ENCODE peak calls at places on chromosome 14, in nine cellular contexts. One of them, this sample, is unnamed. For H3K4me1, the result is how much of the 10 kb centered on the place peaks cover.

GRCh38 chr14:54935958-54936357 is 33.3 kb upstream of the GCH1 start:
- DNase-seq in mammary epithelial cell: peak
- DNase-seq in stomach: no peak
- DNase-seq in PC-9: no peak
- DNase-seq in GM12878: no peak
- DNase-seq in endodermal cell: no peak
- DNase-seq in CD8-positive, alpha-beta T cell: no peak
- DNase-seq in astrocyte: peak
- DNase-seq in cardiac muscle cell: peak
- DNase-seq in this sample: peak

GRCh38 chr14:106788534-106788933 is 1262.2 kb downstream of the TMEM121 start:
- DNase-seq in mammary epithelial cell: no peak
- DNase-seq in stomach: no peak
- DNase-seq in PC-9: no peak
- DNase-seq in GM12878: no peak
- DNase-seq in endodermal cell: no peak
- DNase-seq in CD8-positive, alpha-beta T cell: no peak
- DNase-seq in astrocyte: no peak
- DNase-seq in cardiac muscle cell: no peak
- DNase-seq in this sample: no peak

GRCh38 chr14:75274899-75275569 is 3.6 kb upstream of the FOS start:
- DNase-seq in mammary epithelial cell: no peak
- DNase-seq in stomach: no peak
- DNase-seq in PC-9: no peak
- DNase-seq in GM12878: peak
- DNase-seq in endodermal cell: peak
- DNase-seq in CD8-positive, alpha-beta T cell: peak
- DNase-seq in astrocyte: no peak
- DNase-seq in cardiac muscle cell: no peak
- DNase-seq in this sample: peak

GRCh38 chr14:31937730-31938346 is 139.3 kb upstream of the ARHGAP5 start:
- DNase-seq in mammary epithelial cell: peak
- DNase-seq in stomach: peak
- DNase-seq in PC-9: peak
- DNase-seq in GM12878: peak
- DNase-seq in endodermal cell: peak
- DNase-seq in CD8-positive, alpha-beta T cell: peak
- DNase-seq in astrocyte: peak
- DNase-seq in cardiac muscle cell: peak
- DNase-seq in this sample: peak

GRCh38 chr14:76138119-76138757 is 13.5 kb upstream of the GPATCH2L start:
- DNase-seq in mammary epithelial cell: no peak
- DNase-seq in stomach: no peak
- DNase-seq in PC-9: no peak
- DNase-seq in GM12878: no peak
- DNase-seq in endodermal cell: peak
- DNase-seq in CD8-positive, alpha-beta T cell: no peak
- DNase-seq in astrocyte: no peak
- DNase-seq in cardiac muscle cell: no peak
- DNase-seq in this sample: no peak

GRCh38 chr14:26775765-26776577 is 178.1 kb upstream of the NOVA1 start:
- DNase-seq in mammary epithelial cell: no peak
- DNase-seq in stomach: no peak
- DNase-seq in PC-9: no peak
- DNase-seq in GM12878: no peak
- DNase-seq in endodermal cell: no peak
- DNase-seq in CD8-positive, alpha-beta T cell: no peak
- DNase-seq in astrocyte: peak
- DNase-seq in cardiac muscle cell: peak
- DNase-seq in this sample: peak

GRCh38 chr14:86646688-86647687 is 1117.0 kb downstream of the FLRT2 start:
- DNase-seq in mammary epithelial cell: peak
- DNase-seq in stomach: no peak
- DNase-seq in PC-9: no peak
- DNase-seq in GM12878: no peak
- DNase-seq in endodermal cell: no peak
- DNase-seq in CD8-positive, alpha-beta T cell: no peak
- DNase-seq in astrocyte: peak
- DNase-seq in cardiac muscle cell: peak
- DNase-seq in this sample: peak

GRCh38 chr14:54669759-54670630 is 103.1 kb downstream of the SAMD4A start:
- DNase-seq in mammary epithelial cell: no peak
- DNase-seq in stomach: no peak
- DNase-seq in PC-9: no peak
- DNase-seq in GM12878: no peak
- DNase-seq in endodermal cell: no peak
- DNase-seq in CD8-positive, alpha-beta T cell: peak
- DNase-seq in astrocyte: peak
- DNase-seq in cardiac muscle cell: peak
- DNase-seq in this sample: peak

GRCh38 chr14:99281396-99281795 is 9.4 kb upstream of the BCL11B start:
- DNase-seq in mammary epithelial cell: no peak
- DNase-seq in stomach: no peak
- DNase-seq in PC-9: no peak
- DNase-seq in GM12878: no peak
- DNase-seq in endodermal cell: no peak
- DNase-seq in CD8-positive, alpha-beta T cell: no peak
- DNase-seq in astrocyte: no peak
- DNase-seq in cardiac muscle cell: no peak
- DNase-seq in this sample: no peak

GRCh38 chr14:61229475-61229888 is 51.7 kb downstream of the TMEM30B start:
- DNase-seq in mammary epithelial cell: no peak
- DNase-seq in stomach: peak
- DNase-seq in PC-9: no peak
- DNase-seq in GM12878: no peak
- DNase-seq in endodermal cell: no peak
- DNase-seq in CD8-positive, alpha-beta T cell: no peak
- DNase-seq in astrocyte: no peak
- DNase-seq in cardiac muscle cell: no peak
- DNase-seq in this sample: no peak

GRCh38 chr14:73719791-73720190 is 5.6 kb upstream of the PNMA1 start:
- DNase-seq in mammary epithelial cell: no peak
- DNase-seq in stomach: no peak
- DNase-seq in PC-9: no peak
- DNase-seq in GM12878: no peak
- DNase-seq in endodermal cell: no peak
- DNase-seq in CD8-positive, alpha-beta T cell: no peak
- DNase-seq in astrocyte: no peak
- DNase-seq in cardiac muscle cell: no peak
- DNase-seq in this sample: no peak

GRCh38 chr14:33271216-33271615 is 332.5 kb downstream of the NPAS3 start:
- DNase-seq in mammary epithelial cell: no peak
- DNase-seq in stomach: no peak
- DNase-seq in PC-9: no peak
- DNase-seq in GM12878: no peak
- DNase-seq in endodermal cell: peak
- DNase-seq in CD8-positive, alpha-beta T cell: no peak
- DNase-seq in astrocyte: peak
- DNase-seq in cardiac muscle cell: no peak
- DNase-seq in this sample: no peak

GRCh38 chr14:96811265-96811664 is 14.1 kb downstream of the VRK1 start:
- DNase-seq in mammary epithelial cell: peak
- DNase-seq in stomach: no peak
- DNase-seq in PC-9: no peak
- DNase-seq in GM12878: no peak
- DNase-seq in endodermal cell: no peak
- DNase-seq in CD8-positive, alpha-beta T cell: no peak
- DNase-seq in astrocyte: peak
- DNase-seq in cardiac muscle cell: peak
- DNase-seq in this sample: peak

GRCh38 chr14:58673722-58674121 is 36.0 kb downstream of the DACT1 start:
- DNase-seq in mammary epithelial cell: no peak
- DNase-seq in stomach: no peak
- DNase-seq in PC-9: no peak
- DNase-seq in GM12878: no peak
- DNase-seq in endodermal cell: no peak
- DNase-seq in CD8-positive, alpha-beta T cell: no peak
- DNase-seq in astrocyte: no peak
- DNase-seq in cardiac muscle cell: no peak
- DNase-seq in this sample: no peak

GRCh38 chr14:102645746-102646440 is 53.4 kb downstream of the RCOR1 start:
- DNase-seq in mammary epithelial cell: no peak
- DNase-seq in stomach: no peak
- DNase-seq in PC-9: no peak
- DNase-seq in GM12878: no peak
- DNase-seq in endodermal cell: no peak
- DNase-seq in CD8-positive, alpha-beta T cell: no peak
- DNase-seq in astrocyte: no peak
- DNase-seq in cardiac muscle cell: peak
- DNase-seq in this sample: no peak

GRCh38 chr14:23185046-23185445 is 1.6 kb upstream of the SLC7A8 start:
- DNase-seq in mammary epithelial cell: no peak
- DNase-seq in stomach: no peak
- DNase-seq in PC-9: no peak
- DNase-seq in GM12878: no peak
- DNase-seq in endodermal cell: no peak
- DNase-seq in CD8-positive, alpha-beta T cell: no peak
- DNase-seq in astrocyte: no peak
- DNase-seq in cardiac muscle cell: no peak
- DNase-seq in this sample: peak

DNA sequence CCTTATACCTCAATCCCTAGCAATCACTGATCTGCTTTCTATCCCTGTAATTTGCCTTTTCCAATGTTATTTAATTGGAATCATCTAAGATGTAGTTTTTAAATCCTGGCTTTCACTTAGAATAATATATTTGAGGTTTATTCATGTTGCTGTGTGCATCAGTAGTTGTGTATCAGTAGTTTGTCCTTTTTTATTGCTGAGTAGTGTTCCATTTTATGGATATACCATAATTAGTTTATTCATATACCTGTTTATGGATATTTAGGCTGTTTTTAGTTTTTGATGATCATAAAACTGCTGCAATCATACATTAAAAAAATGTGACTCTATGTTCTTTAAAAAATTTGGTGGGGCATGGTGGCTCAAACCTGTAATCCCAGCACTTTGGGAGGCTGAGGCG is 43.7 kb downstream of the FUT8 start:
- DNase-seq in mammary epithelial cell: no peak
- DNase-seq in stomach: no peak
- DNase-seq in PC-9: no peak
- DNase-seq in GM12878: no peak
- DNase-seq in endodermal cell: no peak
- DNase-seq in CD8-positive, alpha-beta T cell: no peak
- DNase-seq in astrocyte: no peak
- DNase-seq in cardiac muscle cell: no peak
- DNase-seq in this sample: no peak
- H3K27ac ChIP-seq in mammary epithelial cell: no peak
- H3K27ac ChIP-seq in stomach: no peak
- H3K27ac ChIP-seq in PC-9: no peak
- H3K27ac ChIP-seq in GM12878: no peak
- H3K27ac ChIP-seq in endodermal cell: no peak
- H3K27ac ChIP-seq in CD8-positive, alpha-beta T cell: no peak
- H3K27ac ChIP-seq in astrocyte: no peak
- H3K27ac ChIP-seq in cardiac muscle cell: no peak
- H3K27ac ChIP-seq in this sample: no peak

GRCh38 chr14:85425507-85425906 is 104.4 kb upstream of the FLRT2 start:
- DNase-seq in mammary epithelial cell: no peak
- DNase-seq in stomach: no peak
- DNase-seq in PC-9: no peak
- DNase-seq in GM12878: no peak
- DNase-seq in endodermal cell: no peak
- DNase-seq in CD8-positive, alpha-beta T cell: no peak
- DNase-seq in astrocyte: no peak
- DNase-seq in cardiac muscle cell: no peak
- DNase-seq in this sample: no peak
- TF ChIP-seq CTCF in mammary epithelial cell: no peak
- TF ChIP-seq CTCF in stomach: no peak
- TF ChIP-seq CTCF in PC-9: no peak
- TF ChIP-seq CTCF in GM12878: no peak
- TF ChIP-seq CTCF in endodermal cell: peak
- TF ChIP-seq CTCF in CD8-positive, alpha-beta T cell: no peak
- TF ChIP-seq CTCF in astrocyte: no peak
- TF ChIP-seq CTCF in cardiac muscle cell: no peak
- TF ChIP-seq CTCF in this sample: no peak

DNA sequence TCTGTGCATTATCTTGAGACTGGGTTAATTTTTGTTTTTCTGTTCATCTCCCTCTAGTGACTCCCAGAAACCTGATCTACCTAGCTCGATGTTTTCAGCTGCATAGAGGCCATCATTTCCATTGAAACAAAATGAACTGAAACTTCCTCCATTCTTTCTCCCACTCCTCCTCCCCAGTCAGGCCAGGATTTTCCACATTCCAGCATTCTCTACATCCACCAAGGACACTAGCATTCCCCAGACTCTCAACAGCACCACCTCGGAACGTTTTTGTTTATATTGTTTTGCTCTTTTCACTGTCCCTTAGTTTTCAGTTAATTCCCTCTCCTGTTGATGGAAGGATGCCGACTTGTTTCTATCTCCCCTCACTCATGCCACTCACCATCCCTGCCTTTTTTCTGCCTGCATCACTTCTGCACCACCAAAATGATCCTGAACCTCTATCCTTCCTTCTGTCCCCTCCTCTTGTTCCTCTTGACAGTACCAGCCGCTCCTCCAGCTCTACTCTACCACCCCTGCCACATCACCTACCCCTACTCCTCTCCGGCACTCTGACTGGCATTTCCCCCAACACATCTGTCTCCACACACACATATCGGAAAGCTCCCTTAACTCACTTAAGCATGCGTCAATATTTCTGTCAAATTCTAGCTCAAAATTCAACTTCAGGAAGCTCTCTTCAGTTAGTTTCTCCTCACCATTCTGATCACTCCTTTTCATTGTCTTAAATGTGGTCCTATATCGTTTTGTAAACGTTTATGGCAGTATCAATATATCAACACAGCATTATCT is 13.2 kb downstream of the OR6S1 start:
- DNase-seq in mammary epithelial cell: no peak
- DNase-seq in stomach: no peak
- DNase-seq in PC-9: no peak
- DNase-seq in GM12878: no peak
- DNase-seq in endodermal cell: no peak
- DNase-seq in CD8-positive, alpha-beta T cell: no peak
- DNase-seq in astrocyte: no peak
- DNase-seq in cardiac muscle cell: no peak
- DNase-seq in this sample: no peak
- H3K4me1 ChIP-seq in mammary epithelial cell: under half
- H3K4me1 ChIP-seq in stomach: half or more
- H3K4me1 ChIP-seq in PC-9: under half
- H3K4me1 ChIP-seq in GM12878: under half
- H3K4me1 ChIP-seq in endodermal cell: under half
- H3K4me1 ChIP-seq in CD8-positive, alpha-beta T cell: under half
- H3K4me1 ChIP-seq in astrocyte: under half
- H3K4me1 ChIP-seq in cardiac muscle cell: under half
- H3K4me1 ChIP-seq in this sample: under half

DNA sequence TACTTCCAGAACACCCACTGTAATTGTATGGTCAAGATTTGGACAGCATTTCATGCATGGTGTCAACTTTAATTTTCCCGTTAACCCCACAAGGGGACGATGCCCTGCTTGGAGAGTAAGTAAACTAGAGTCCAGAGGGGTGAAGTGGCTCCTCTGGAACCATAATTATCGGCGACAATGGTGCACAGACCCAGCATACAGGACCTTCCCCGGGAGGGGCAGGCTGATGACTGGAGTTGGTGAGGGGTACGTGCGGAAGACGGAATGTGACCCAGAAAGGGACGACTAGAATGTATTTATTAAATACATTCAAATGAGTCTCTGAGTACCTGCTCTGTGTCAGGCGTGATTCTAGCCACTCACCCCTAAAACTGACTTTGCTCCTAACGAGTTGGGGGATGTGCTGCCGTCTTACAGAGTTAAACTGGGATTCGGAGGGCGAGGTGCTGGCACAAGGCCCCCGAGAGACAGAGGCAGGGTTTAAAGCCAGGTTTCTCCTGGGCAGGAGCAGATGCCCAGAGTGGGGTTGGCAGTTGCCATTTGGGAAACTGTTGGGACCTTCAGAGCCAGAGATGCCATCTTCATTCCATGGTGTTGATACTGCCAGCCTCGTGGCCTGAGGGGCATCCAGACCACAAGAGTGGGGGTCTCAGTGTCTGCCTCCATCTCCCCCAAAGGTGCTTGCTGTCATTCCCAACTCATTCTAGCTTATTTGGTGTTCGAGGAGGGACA is 10.9 kb downstream of the RTL1 start:
- DNase-seq in mammary epithelial cell: no peak
- DNase-seq in stomach: peak
- DNase-seq in PC-9: no peak
- DNase-seq in GM12878: no peak
- DNase-seq in endodermal cell: no peak
- DNase-seq in CD8-positive, alpha-beta T cell: no peak
- DNase-seq in astrocyte: no peak
- DNase-seq in cardiac muscle cell: no peak
- DNase-seq in this sample: no peak
- H3K27ac ChIP-seq in mammary epithelial cell: no peak
- H3K27ac ChIP-seq in stomach: no peak
- H3K27ac ChIP-seq in PC-9: no peak
- H3K27ac ChIP-seq in GM12878: no peak
- H3K27ac ChIP-seq in endodermal cell: no peak
- H3K27ac ChIP-seq in CD8-positive, alpha-beta T cell: no peak
- H3K27ac ChIP-seq in astrocyte: no peak
- H3K27ac ChIP-seq in cardiac muscle cell: no peak
- H3K27ac ChIP-seq in this sample: no peak